ENCODE peak calls at places on chromosome 4, in six cellular contexts. W is WERI-Rb-1, K is SK-N-SH, M is uterus, E is lung, I is heart left ventricle. D is an unnamed sample.

GRCh38 chr4:16360694-16361262 is 134.5 kb upstream of the TAPT1 start:
- DNase-seq in W (no peak), K (no peak), M (no peak), E (no peak), I (no peak), D (no peak)

GRCh38 chr4:119655111-119655837 is 26.7 kb upstream of the PDE5A start:
- DNase-seq in W (no peak), K (peak), M (no peak), E (no peak), I (no peak), D (no peak)

GRCh38 chr4:2079926-2080325 is 20.8 kb downstream of the NAT8L start:
- DNase-seq in W (no peak), K (no peak), M (no peak), E (no peak), I (no peak), D (no peak)

GRCh38 chr4:140099993-140100392 is 54.0 kb downstream of the MAML3 start:
- DNase-seq in W (peak), K (peak), M (no peak), E (no peak), I (peak), D (peak)

GRCh38 chr4:1508161-1509160 is 102.2 kb upstream of the NKX1-1 start:
- DNase-seq in W (peak), K (peak), M (no peak), E (no peak), I (no peak), D (no peak)

GRCh38 chr4:15402974-15403373 is 24.9 kb upstream of the C1QTNF7 start:
- DNase-seq in W (no peak), K (no peak), M (no peak), E (no peak), I (no peak), D (no peak)

GRCh38 chr4:94995684-94996394 is 238.1 kb downstream of the BMPR1B start:
- DNase-seq in W (no peak), K (no peak), M (no peak), E (no peak), I (peak), D (no peak)

GRCh38 chr4:173917255-173917960 is 366.1 kb downstream of the FBXO8 start:
- DNase-seq in W (no peak), K (no peak), M (no peak), E (no peak), I (no peak), D (no peak)

GRCh38 chr4:94407846-94408245 is 43.9 kb upstream of the PDLIM5 start:
- DNase-seq in W (no peak), K (no peak), M (no peak), E (no peak), I (no peak), D (no peak)

GRCh38 chr4:161010227-161010626 is 1153.6 kb downstream of the FSTL5 start:
- DNase-seq in W (peak), K (no peak), M (no peak), E (no peak), I (no peak), D (no peak)

GRCh38 chr4:40149960-40150385 is 46.9 kb upstream of the RHOH start:
- DNase-seq in W (peak), K (peak), M (peak), E (peak), I (peak), D (peak)

GRCh38 chr4:105686571-105686970 is 21.9 kb downstream of the INTS12 start:
- DNase-seq in W (no peak), K (no peak), M (no peak), E (no peak), I (no peak), D (no peak)

GRCh38 chr4:80094191-80094590 is 21.2 kb upstream of the ANTXR2 start:
- DNase-seq in W (no peak), K (no peak), M (no peak), E (no peak), I (no peak), D (no peak)

GRCh38 chr4:161256172-161256571 is 907.6 kb downstream of the FSTL5 start:
- DNase-seq in W (no peak), K (no peak), M (no peak), E (no peak), I (no peak), D (no peak)

GRCh38 chr4:86853209-86853608 is 4.0 kb upstream of the SLC10A6 start:
- DNase-seq in W (no peak), K (no peak), M (no peak), E (no peak), I (no peak), D (no peak)

GRCh38 chr4:99615210-99615834 is 40.7 kb downstream of the MTTP start:
- DNase-seq in W (peak), K (peak), M (no peak), E (no peak), I (no peak), D (peak)

GRCh38 chr4:99612281-99612680 is 37.7 kb downstream of the MTTP start:
- DNase-seq in W (no peak), K (no peak), M (no peak), E (no peak), I (no peak), D (no peak)

GRCh38 chr4:99614491-99614890 is 39.9 kb downstream of the MTTP start:
- DNase-seq in W (no peak), K (no peak), M (no peak), E (no peak), I (no peak), D (no peak)

GRCh38 chr4:99612704-99613103 is 38.1 kb downstream of the MTTP start:
- DNase-seq in W (no peak), K (no peak), M (no peak), E (no peak), I (no peak), D (no peak)

GRCh38 chr4:99617374-99617773 is 40.3 kb downstream of the C4orf54 start:
- DNase-seq in W (no peak), K (no peak), M (no peak), E (no peak), I (no peak), D (no peak)
- H3K27ac ChIP-seq in W (no peak), K (no peak), M (no peak), E (no peak), I (no peak), D (no peak)

GRCh38 chr4:18213576-18214198 is 192.1 kb upstream of the LCORL start:
- DNase-seq in W (no peak), K (no peak), M (no peak), E (no peak), I (no peak), D (no peak)
- H3K27ac ChIP-seq in W (no peak), K (no peak), M (no peak), E (no peak), I (no peak), D (no peak)

DNA sequence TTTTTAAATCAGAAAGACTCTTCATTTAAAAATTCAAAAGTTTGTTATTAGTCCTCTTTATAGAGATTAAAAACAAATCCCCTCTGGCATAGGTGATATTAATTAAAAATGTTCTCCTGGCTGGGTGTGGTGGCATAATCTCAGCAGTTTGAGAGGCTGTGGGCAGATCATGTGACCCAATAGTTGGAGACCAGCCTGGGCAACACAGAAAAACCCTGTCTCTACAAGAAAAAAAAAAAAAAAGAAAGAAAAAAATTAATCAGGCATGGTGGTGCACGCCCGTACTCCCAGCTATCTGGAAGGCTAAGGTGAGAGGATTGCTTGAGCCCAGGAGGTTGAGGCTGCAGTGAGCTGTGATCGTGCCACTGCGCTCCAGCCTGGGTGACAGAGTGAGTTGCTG is 38.9 kb downstream of the RASGEF1B start:
- DNase-seq in W (no peak), K (no peak), M (no peak), E (no peak), I (no peak), D (no peak)
- H3K27ac ChIP-seq in W (no peak), K (no peak), M (no peak), E (no peak), I (no peak), D (no peak)

GRCh38 chr4:76178296-76178695 is 30.1 kb upstream of the NUP54 start:
- DNase-seq in W (no peak), K (no peak), M (no peak), E (no peak), I (no peak), D (no peak)
- H3K27ac ChIP-seq in W (no peak), K (no peak), M (no peak), E (no peak), I (peak), D (peak)

GRCh38 chr4:120923201-120923522 is 636 bp upstream of the PRDM5 start:
- DNase-seq in W (no peak), K (no peak), M (no peak), E (no peak), I (no peak), D (no peak)
- H3K27ac ChIP-seq in W (peak), K (peak), M (peak), E (peak), I (peak), D (peak)

GRCh38 chr4:101357751-101358150 is 10.4 kb upstream of the PPP3CA start:
- DNase-seq in W (no peak), K (no peak), M (no peak), E (no peak), I (no peak), D (no peak)

GRCh38 chr4:101356928-101357327 is 9.6 kb upstream of the PPP3CA start:
- DNase-seq in W (no peak), K (peak), M (no peak), E (no peak), I (no peak), D (no peak)

GRCh38 chr4:101355246-101355645 is 7.9 kb upstream of the PPP3CA start:
- DNase-seq in W (no peak), K (no peak), M (no peak), E (no peak), I (no peak), D (no peak)

GRCh38 chr4:101355767-101356702 is 8.7 kb upstream of the PPP3CA start:
- DNase-seq in W (no peak), K (no peak), M (no peak), E (no peak), I (no peak), D (no peak)
- H3K27ac ChIP-seq in W (no peak), K (no peak), M (no peak), E (no peak), I (no peak), D (no peak)

GRCh38 chr4:102620697-102621497 is 119.7 kb downstream of the NFKB1 start:
- DNase-seq in W (peak), K (peak), M (no peak), E (no peak), I (no peak), D (no peak)

GRCh38 chr4:102629686-102630085 is 128.5 kb downstream of the NFKB1 start:
- DNase-seq in W (no peak), K (no peak), M (no peak), E (no peak), I (no peak), D (no peak)

GRCh38 chr4:102627831-102628523 is 126.8 kb downstream of the NFKB1 start:
- DNase-seq in W (no peak), K (no peak), M (no peak), E (no peak), I (no peak), D (no peak)

GRCh38 chr4:102623622-102624021 is 122.5 kb downstream of the NFKB1 start:
- DNase-seq in W (peak), K (peak), M (no peak), E (no peak), I (no peak), D (no peak)

GRCh38 chr4:102625232-102625930 is 124.2 kb downstream of the NFKB1 start:
- DNase-seq in W (peak), K (peak), M (peak), E (no peak), I (peak), D (peak)
- H3K27ac ChIP-seq in W (no peak), K (no peak), M (no peak), E (no peak), I (no peak), D (no peak)

GRCh38 chr4:124717101-124717500 is 4.6 kb upstream of the ANKRD50 start:
- DNase-seq in W (no peak), K (no peak), M (no peak), E (no peak), I (no peak), D (no peak)
- H3K27ac ChIP-seq in W (no peak), K (no peak), M (no peak), E (no peak), I (no peak), D (no peak)